ENCODE peak calls at places on chromosome 18, in five cellular contexts. S is nephron progenitor cell, V is coronary artery, F is LNCaP clone FGC, G is colonic mucosa. L is an unnamed sample.
A peak's percentile ranks its signal among the peaks of the same experiment; 100 is the strongest.

GRCh38 chr18:8548186-8548585 is 61.1 kb upstream of the RAB12 start:
- DNase-seq in S (no peak), G (no peak), F (no peak), V (no peak), L (no peak)

GRCh38 chr18:48829443-48830149 is 121.2 kb downstream of the SMAD7 start:
- DNase-seq in G (no peak), V (peak; percentile 72), F (no peak), S (peak; percentile 68), L (no peak)

GRCh38 chr18:26803643-26804042 is 61.9 kb downstream of the AQP4 start:
- DNase-seq in S (no peak), F (no peak), G (no peak), V (no peak), L (no peak)

GRCh38 chr18:26511339-26512071 is 36.8 kb downstream of the KCTD1 start:
- DNase-seq in V (no peak), F (peak; percentile 23), G (no peak), S (no peak), L (no peak)

GRCh38 chr18:8380926-8381325 is 228.3 kb upstream of the RAB12 start:
- DNase-seq in F (no peak), V (no peak), G (no peak), S (no peak), L (no peak)

GRCh38 chr18:69328086-69328485 is 72.6 kb upstream of the DOK6 start:
- DNase-seq in S (no peak), G (no peak), F (no peak), V (no peak), L (no peak)

GRCh38 chr18:49017813-49018552 is 67.2 kb upstream of the SMAD7 start:
- DNase-seq in S (no peak), F (no peak), V (peak; percentile 66), G (peak; percentile 13), L (no peak)

GRCh38 chr18:28177828-28178635 is 1.1 kb upstream of the CDH2 start:
- DNase-seq in S (peak; percentile 88), V (peak; percentile 78), G (no peak), F (no peak), L (peak; percentile 22)

GRCh38 chr18:66410692-66411091 is 193.2 kb downstream of the CDH19 start:
- DNase-seq in V (no peak), F (no peak), S (no peak), G (no peak), L (no peak)

GRCh38 chr18:26981373-26982082 is 116.0 kb upstream of the AQP4 start:
- DNase-seq in F (no peak), G (no peak), V (no peak), S (no peak), L (no peak)

GRCh38 chr18:74775239-74775638 is 177.6 kb downstream of the ZNF407 start:
- DNase-seq in S (no peak), G (no peak), V (no peak), F (no peak), L (no peak)

GRCh38 chr18:49055787-49056186 is 105.0 kb upstream of the SMAD7 start:
- DNase-seq in F (no peak), S (no peak), V (peak; percentile 89), G (no peak), L (peak; percentile 72)

GRCh38 chr18:59478591-59478990 is 119.5 kb upstream of the LMAN1 start:
- DNase-seq in G (no peak), F (no peak), V (no peak), S (no peak), L (no peak)

GRCh38 chr18:26791676-26792075 is 73.8 kb downstream of the AQP4 start:
- DNase-seq in V (no peak), F (no peak), G (no peak), S (no peak), L (no peak)

GRCh38 chr18:8654482-8655451 is 45.5 kb downstream of the RAB12 start:
- DNase-seq in V (no peak), F (no peak), G (no peak), S (no peak), L (peak; percentile 39)

GRCh38 chr18:48800479-48800876 is 150.3 kb downstream of the SMAD7 start:
- DNase-seq in G (peak; percentile 15), F (no peak), S (no peak), V (peak; percentile 65), L (no peak)

DNA sequence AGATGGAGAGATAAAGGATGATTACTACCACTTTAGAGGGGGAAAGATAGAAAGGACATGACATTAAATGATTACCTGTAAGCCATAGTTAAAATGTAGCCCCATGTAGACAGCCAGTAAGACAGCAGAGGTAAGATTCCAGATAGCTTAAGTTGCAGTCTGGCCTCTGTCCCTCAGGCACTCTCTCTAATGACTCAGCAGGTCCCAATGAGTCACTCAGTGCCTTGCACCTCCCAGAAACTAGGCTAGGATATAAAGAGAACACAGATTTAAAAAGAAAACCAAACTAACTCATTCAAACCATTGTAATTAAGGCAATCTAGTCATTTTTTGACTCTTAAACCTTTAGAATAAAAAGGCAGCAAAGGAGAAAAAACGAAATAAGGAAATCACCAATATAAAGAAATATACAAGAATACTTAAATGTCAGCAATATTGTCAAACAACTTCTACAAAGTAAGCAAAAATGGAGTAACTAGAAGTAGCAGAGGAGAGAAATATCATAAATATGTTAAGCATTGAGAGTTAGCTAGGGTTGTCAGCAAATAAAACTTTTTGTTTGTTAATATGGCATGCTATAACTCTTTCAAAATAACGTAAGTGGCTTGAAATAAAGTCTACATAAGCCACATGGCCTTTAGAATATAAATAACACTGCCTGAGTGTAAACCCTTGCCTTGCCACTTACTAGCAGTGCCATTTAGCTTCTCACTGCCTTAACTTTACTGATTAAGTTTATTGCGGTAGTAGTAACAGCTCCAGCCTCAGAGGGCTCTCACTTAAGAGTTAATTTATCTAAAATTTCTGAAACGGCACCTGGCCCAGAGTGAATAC is 48.5 kb downstream of the SOCS6 start:
- DNase-seq in F (no peak), V (no peak), G (peak; percentile 31), S (no peak), L (no peak)
- TF ChIP-seq CTCF in F (no peak), V (no peak), G (no peak), S (no peak), L (no peak)

GRCh38 chr18:677951-678363 is 20.5 kb downstream of the TYMS start:
- DNase-seq in F (no peak), V (no peak), G (no peak), S (no peak), L (no peak)

GRCh38 chr18:680392-680791 is 22.9 kb downstream of the TYMS start:
- DNase-seq in S (no peak), G (no peak), F (no peak), V (no peak), L (peak; percentile 4)

GRCh38 chr18:676069-676468 is 18.6 kb downstream of the TYMS start:
- DNase-seq in V (no peak), G (no peak), S (no peak), F (no peak), L (no peak)

GRCh38 chr18:676747-677544 is 19.5 kb downstream of the TYMS start:
- DNase-seq in G (no peak), V (no peak), F (no peak), S (no peak), L (no peak)

DNA sequence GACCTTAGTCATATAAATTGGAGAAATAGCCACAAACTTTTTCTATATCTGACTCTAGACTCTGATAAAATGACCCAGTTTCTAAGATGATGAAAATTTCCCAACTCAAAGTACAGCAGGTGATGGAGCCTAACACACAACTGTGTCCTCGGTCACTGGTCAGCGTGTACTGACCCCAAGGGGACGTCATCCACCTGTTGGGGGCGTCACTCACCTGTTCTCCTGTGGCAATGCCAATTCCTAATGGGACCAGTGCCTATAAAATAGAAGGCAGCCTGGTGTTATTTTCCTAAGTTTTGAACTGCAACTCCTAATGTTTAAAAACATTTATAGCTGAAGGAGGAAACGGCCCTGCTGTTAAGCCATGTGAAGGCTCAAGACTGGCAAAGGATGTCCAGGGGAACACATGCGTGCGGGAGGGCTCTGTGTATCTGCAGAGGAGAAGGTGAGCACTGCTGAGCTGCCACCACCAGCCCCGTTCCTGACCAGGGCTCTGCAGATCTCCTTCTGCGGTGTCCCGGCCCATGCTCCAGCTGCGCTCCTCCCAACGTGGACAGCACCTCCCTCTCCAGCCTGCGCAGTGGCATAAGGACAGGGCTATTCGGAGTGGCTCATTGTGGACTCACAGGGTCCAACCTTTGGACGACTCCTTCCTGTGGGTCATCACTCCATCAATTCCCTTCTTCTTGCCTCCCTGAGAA is 21.2 kb downstream of the TYMS start:
- DNase-seq in F (no peak), V (no peak), G (no peak), S (no peak), L (no peak)
- TF ChIP-seq CTCF in F (peak; percentile 9), V (no peak), G (no peak), S (no peak), L (no peak)

GRCh38 chr18:80034852-80035406 is 695 bp downstream of the RBFA start:
- DNase-seq in G (no peak), V (no peak), S (no peak), F (no peak), L (no peak)
- TF ChIP-seq CTCF in G (no peak), V (no peak), S (no peak), F (no peak), L (no peak)

DNA sequence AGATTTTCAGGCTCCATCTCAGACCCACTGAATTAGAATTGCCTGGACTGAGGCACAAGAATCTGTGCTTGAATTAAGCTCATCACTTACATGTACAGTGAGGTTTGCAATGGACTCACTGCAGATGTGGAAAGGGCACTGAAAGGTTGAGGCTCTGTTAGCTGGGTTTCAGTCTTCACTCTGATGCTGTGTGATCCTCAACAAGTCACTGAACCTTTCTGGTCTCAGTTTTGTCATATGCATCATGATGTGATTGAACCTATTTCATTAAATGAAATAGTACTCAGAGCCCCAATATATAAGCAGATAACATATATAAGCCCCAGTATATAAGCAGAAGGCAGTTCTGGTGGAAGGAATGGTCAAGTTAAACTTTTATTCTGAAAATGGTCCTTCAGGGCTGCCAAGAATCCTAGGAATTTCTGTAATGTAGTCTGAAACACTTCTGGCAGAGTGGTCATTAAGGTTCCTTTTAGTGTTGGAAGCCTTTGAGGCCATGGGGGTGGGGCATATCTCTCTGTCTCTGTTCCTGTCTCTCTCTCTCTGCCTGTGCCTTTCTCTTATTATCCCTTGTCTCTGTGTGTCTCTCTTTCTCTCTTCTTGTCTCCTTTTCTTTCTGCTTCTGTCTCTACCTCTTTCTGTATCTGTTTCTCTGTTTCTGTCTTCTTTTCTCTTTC is 110.4 kb downstream of the ADCYAP1 start:
- DNase-seq in S (no peak), G (no peak), V (no peak), F (no peak), L (no peak)
- TF ChIP-seq CTCF in S (no peak), G (no peak), V (no peak), F (no peak), L (no peak)